ENCODE peak calls at places on chromosomes 6 and 20, in nine cellular contexts. Q is suprapubic skin, Z is upper lobe of left lung, L is endothelial cell of umbilical vein, F is HCT116, D is breast epithelium, R is prostate gland, U is stomach, O is GM23338. T is an unnamed sample.

GRCh38 chr6:25875563-25875905 is 1.5 kb upstream of the SLC17A3 start:
- DNase-seq in Q (no peak), Z (no peak), L (no peak), F (no peak), D (no peak), R (no peak), U (no peak), O (no peak), T (no peak)

GRCh38 chr6:50822078-50822476 is 3.4 kb downstream of the TFAP2B start:
- DNase-seq in Q (no peak), Z (no peak), L (no peak), F (no peak), D (no peak), R (no peak), U (no peak), O (no peak), T (no peak)

GRCh38 chr6:139271056-139271455 is 20.7 kb downstream of the TXLNB start:
- DNase-seq in Q (no peak), Z (no peak), L (no peak), F (no peak), D (no peak), R (no peak), U (no peak), O (no peak), T (no peak)

GRCh38 chr6:153167026-153167891 is 36.2 kb upstream of the RGS17 start:
- DNase-seq in Q (no peak), Z (no peak), L (peak), F (peak), D (no peak), R (no peak), U (no peak), O (no peak), T (no peak)

GRCh38 chr6:147738516-147739187 is 230.2 kb downstream of the SAMD5 start:
- DNase-seq in Q (no peak), Z (no peak), L (peak), F (no peak), D (no peak), R (peak), U (no peak), O (no peak), T (no peak)

GRCh38 chr20:35910254-35910653 is 44.0 kb downstream of the SCAND1 start:
- DNase-seq in Q (no peak), Z (no peak), L (no peak), F (no peak), D (no peak), R (no peak), U (no peak), O (no peak), T (no peak)

GRCh38 chr6:45472383-45472782 is 94.6 kb upstream of the SUPT3H start:
- DNase-seq in Q (no peak), Z (no peak), L (no peak), F (no peak), D (peak), R (peak), U (no peak), O (no peak), T (no peak)

GRCh38 chr6:16420715-16421461 is 182.5 kb downstream of the GMPR start:
- DNase-seq in Q (no peak), Z (no peak), L (no peak), F (no peak), D (no peak), R (peak), U (no peak), O (peak), T (no peak)

GRCh38 chr6:470901-471448 is 79.4 kb downstream of the IRF4 start:
- DNase-seq in Q (no peak), Z (peak), L (no peak), F (no peak), D (no peak), R (no peak), U (no peak), O (no peak), T (no peak)

GRCh38 chr6:118651282-118652050 is at the start of gene CEP85L:
- DNase-seq in Q (peak), Z (peak), L (peak), F (peak), D (peak), R (peak), U (peak), O (peak), T (peak)

GRCh38 chr20:35616465-35617396 is 1.1 kb downstream of the SPAG4 start:
- DNase-seq in Q (peak), Z (peak), L (peak), F (peak), D (peak), R (peak), U (peak), O (peak), T (no peak)

GRCh38 chr6:1787894-1788293 is 178.2 kb downstream of the FOXC1 start:
- DNase-seq in Q (no peak), Z (no peak), L (peak), F (no peak), D (no peak), R (no peak), U (no peak), O (no peak), T (no peak)

DNA sequence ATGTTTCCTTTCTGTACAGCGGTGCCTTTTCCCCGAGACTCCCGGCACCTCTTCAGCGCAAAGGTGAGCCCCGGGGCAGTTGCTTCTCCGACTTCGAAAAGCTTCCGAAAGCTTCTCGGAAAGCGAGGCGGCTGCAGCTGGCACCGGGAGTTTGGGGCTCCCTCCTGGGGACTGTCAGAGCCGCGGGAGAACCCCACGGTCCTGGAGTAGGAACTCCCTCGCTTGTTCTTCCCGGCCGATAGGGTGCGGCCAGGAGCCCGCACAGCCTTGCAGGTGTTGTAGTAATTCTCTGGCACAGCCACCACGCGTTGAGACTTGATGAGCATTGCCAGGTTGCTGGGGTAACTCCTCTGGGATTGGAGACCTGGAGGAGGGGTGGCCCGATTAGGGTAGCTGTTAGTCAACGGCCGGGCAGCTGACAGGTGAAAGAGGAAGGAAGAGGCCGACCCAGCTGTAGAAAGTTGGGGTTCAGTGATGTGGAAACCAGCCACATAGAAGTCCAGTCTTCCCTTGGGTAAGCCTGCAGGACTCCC is 708 bp downstream of the KDM1B start:
- DNase-seq in Q (peak), Z (no peak), L (peak), F (peak), D (peak), R (peak), U (peak), O (peak), T (peak)
- TF ChIP-seq POLR2AphosphoS5 in Q (no peak), Z (no peak), L (no peak), F (no peak), D (no peak), R (peak), U (peak), O (no peak), T (no peak)

GRCh38 chr6:32659856-32660595 is 6.4 kb downstream of the HLA-DQB1 start:
- DNase-seq in Q (no peak), Z (no peak), L (no peak), F (no peak), D (no peak), R (no peak), U (no peak), O (no peak), T (no peak)
- TF ChIP-seq POLR2AphosphoS5 in Q (no peak), Z (no peak), L (no peak), F (no peak), D (no peak), R (no peak), U (no peak), O (no peak), T (no peak)

GRCh38 chr20:63009988-63010769 is 3.4 kb upstream of the BHLHE23 start:
- DNase-seq in Q (no peak), Z (no peak), L (peak), F (no peak), D (peak), R (no peak), U (peak), O (no peak), T (no peak)
- TF ChIP-seq POLR2AphosphoS5 in Q (no peak), Z (no peak), L (no peak), F (no peak), D (no peak), R (no peak), U (no peak), O (no peak), T (no peak)

GRCh38 chr6:132814716-132815570 is 574 bp downstream of the RPS12 start:
- DNase-seq in Q (no peak), Z (no peak), L (peak), F (no peak), D (no peak), R (no peak), U (no peak), O (no peak), T (no peak)
- TF ChIP-seq POLR2AphosphoS5 in Q (no peak), Z (no peak), L (peak), F (no peak), D (no peak), R (no peak), U (no peak), O (no peak), T (no peak)

GRCh38 chr6:56940977-56941376 is 13.9 kb upstream of the BEND6 start:
- DNase-seq in Q (no peak), Z (no peak), L (no peak), F (no peak), D (no peak), R (no peak), U (no peak), O (no peak), T (no peak)

GRCh38 chr6:56940463-56940862 is 14.4 kb upstream of the BEND6 start:
- DNase-seq in Q (no peak), Z (no peak), L (no peak), F (no peak), D (no peak), R (no peak), U (no peak), O (no peak), T (no peak)

GRCh38 chr6:56933650-56934049 is 21.3 kb upstream of the BEND6 start:
- DNase-seq in Q (no peak), Z (no peak), L (no peak), F (no peak), D (no peak), R (no peak), U (no peak), O (no peak), T (no peak)

GRCh38 chr6:56932891-56933473 is 21.9 kb upstream of the BEND6 start:
- DNase-seq in Q (no peak), Z (no peak), L (no peak), F (no peak), D (no peak), R (no peak), U (no peak), O (no peak), T (no peak)

DNA sequence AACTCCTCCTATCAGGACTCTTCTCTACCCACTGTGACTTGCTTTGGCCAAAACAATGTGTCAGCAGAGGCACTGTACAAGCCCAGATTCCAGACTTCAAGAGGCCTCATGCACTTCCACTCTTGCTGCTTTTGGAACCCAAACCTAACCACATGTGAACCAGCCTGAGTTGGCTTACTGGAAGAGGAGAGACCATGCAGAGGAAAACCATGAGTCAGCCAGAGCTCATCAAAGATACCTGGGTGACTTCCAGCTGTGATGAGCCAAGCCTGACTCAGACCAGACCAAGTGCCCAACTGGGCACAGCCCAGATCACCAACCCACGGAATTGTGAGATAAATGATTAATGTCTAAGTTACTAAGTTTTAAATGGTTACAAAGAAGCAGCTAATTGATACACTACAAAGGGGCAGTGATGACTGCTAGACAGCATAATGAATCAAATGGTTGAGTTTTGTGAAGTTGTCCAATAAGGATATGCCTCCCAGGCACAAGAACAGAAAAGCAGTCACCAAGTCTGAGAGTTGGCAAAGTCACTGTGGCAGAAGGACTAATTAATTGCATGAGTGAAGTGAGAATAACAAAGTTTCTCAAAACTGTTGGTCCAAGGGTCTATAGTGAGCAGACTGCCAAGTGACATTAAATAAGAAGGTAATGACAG is 16.1 kb upstream of the BEND6 start:
- DNase-seq in Q (no peak), Z (no peak), L (peak), F (peak), D (no peak), R (no peak), U (no peak), O (no peak), T (no peak)
- TF ChIP-seq POLR2AphosphoS5 in Q (no peak), Z (no peak), L (peak), F (peak), D (no peak), R (no peak), U (no peak), O (no peak), T (no peak)

DNA sequence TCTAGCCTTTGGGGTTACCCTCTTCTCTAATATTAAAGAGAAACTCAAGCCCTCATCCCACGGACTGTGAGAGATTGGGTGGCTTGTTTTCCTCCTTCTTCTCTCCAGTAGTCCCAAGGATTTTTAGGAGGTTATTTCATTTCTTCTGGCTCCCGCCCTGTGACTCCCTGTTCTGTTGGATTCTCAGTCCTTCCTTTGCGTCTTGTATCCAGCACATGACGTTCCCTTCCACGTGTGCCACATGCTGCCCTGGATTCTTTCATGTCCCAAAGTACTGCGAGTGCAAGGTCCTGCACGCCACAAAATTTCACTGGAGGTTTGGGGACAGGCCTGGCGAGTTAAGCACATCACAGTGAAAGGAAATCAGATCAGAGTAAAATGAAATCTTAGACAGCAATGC is 213.4 kb downstream of the PACRG start:
- DNase-seq in Q (no peak), Z (no peak), L (no peak), F (no peak), D (no peak), R (no peak), U (no peak), O (no peak), T (no peak)
- TF ChIP-seq POLR2AphosphoS5 in Q (no peak), Z (no peak), L (no peak), F (no peak), D (no peak), R (no peak), U (no peak), O (no peak), T (no peak)

DNA sequence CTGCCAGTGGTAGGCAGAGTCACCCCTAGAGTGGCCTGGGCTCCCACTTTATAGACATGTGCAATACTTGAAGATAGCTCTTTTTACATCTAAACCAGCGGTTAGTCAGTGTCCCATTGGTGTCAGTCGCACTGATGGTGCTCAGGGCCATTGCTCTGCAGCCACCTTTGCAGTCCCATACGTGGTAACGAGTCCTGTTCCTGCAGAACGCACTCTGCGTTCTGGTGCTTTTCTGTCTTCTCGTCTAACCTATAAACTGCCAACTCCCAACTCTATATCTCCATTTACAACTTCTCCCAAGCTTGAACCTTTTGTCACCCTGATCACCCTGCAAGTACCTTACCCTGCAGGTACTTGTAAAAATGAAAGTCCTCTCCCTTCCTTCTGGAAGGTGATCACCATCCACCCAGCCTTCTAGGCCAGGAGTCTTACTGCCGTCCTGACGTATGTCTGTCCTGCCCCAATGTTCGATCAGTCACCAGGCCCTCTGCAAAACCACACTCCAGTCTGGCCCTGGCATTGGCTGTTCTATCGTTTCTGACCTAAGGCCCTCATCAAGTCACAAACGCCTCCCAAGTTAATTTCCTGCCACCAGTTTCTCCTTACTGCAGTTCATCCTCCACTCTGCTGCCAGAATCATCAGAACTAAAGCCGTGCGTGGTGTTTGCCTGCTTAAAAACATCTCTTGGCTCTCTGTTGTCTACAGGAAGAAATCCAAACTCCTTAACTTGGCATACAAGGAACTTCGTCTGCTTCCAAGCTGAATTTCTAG is 7.9 kb downstream of the RREB1 start:
- DNase-seq in Q (no peak), Z (no peak), L (no peak), F (no peak), D (no peak), R (peak), U (no peak), O (no peak), T (no peak)
- TF ChIP-seq POLR2AphosphoS5 in Q (no peak), Z (no peak), L (no peak), F (no peak), D (no peak), R (peak), U (no peak), O (no peak), T (no peak)

T was measured in esophagus muscularis mucosa.